ENCODE peak calls at places on chromosome 13, in eight cellular contexts. B is thoracic aorta, S is PC-3, F is tibial artery, A is cardiac muscle cell, Z is heart right ventricle, I is suprapubic skin, R is MM.1S. D is an unnamed sample.

GRCh38 chr13:111323549-111323948 is 3.1 kb downstream of the TEX29 start:
- DNase-seq in F (peak; percentile 19), S (no peak), B (no peak), A (no peak), Z (no peak), I (peak; percentile 53), R (no peak), D (no peak)

GRCh38 chr13:20415694-20416107 is 110.0 kb downstream of the CRYL1 start:
- DNase-seq in F (no peak), R (no peak), I (peak; percentile 57), B (no peak), S (no peak), A (no peak), Z (no peak), D (no peak)

GRCh38 chr13:43126420-43126819 is 103.0 kb downstream of the DNAJC15 start:
- DNase-seq in B (no peak), S (no peak), A (no peak), I (no peak), F (no peak), R (no peak), Z (no peak), D (no peak)

GRCh38 chr13:107421028-107421427 is 794.3 kb downstream of the LIG4 start:
- DNase-seq in A (peak; percentile 20), S (peak; percentile 4), F (no peak), R (no peak), B (no peak), I (no peak), Z (no peak), D (no peak)

GRCh38 chr13:113151745-113152707 is 6.4 kb upstream of the PROZ start:
- DNase-seq in R (peak; percentile 58), Z (no peak), A (peak; percentile 70), F (no peak), B (no peak), I (peak; percentile 74), S (peak; percentile 3), D (no peak)

GRCh38 chr13:114124921-114125320 is 7.5 kb downstream of the RASA3 start:
- DNase-seq in A (peak; percentile 59), Z (no peak), B (no peak), R (no peak), F (no peak), S (peak; percentile 55), I (no peak), D (no peak)

GRCh38 chr13:26482451-26483197 is 74.9 kb upstream of the WASF3 start:
- DNase-seq in A (peak; percentile 83), R (peak; percentile 75), F (no peak), S (peak; percentile 82), Z (peak; percentile 62), I (peak; percentile 85), B (peak; percentile 30), D (no peak)

GRCh38 chr13:100269837-100270236 is 180.9 kb downstream of the PCCA start:
- DNase-seq in A (peak; percentile 92), F (peak; percentile 73), I (no peak), Z (peak; percentile 67), B (peak; percentile 6), R (no peak), S (peak; percentile 27), D (peak; percentile 74)

GRCh38 chr13:30071890-30072817 is 221.7 kb upstream of the UBL3 start:
- DNase-seq in Z (no peak), S (peak; percentile 12), F (no peak), B (no peak), A (no peak), R (no peak), I (no peak), D (no peak)

GRCh38 chr13:102903659-102904407 is 58.0 kb downstream of the ERCC5 start:
- DNase-seq in Z (no peak), S (peak; percentile 56), F (no peak), I (no peak), R (no peak), A (peak; percentile 32), B (no peak), D (no peak)

GRCh38 chr13:34343413-34343812 is 525.5 kb downstream of the RFC3 start:
- DNase-seq in A (peak; percentile 59), Z (no peak), S (no peak), F (no peak), I (no peak), B (no peak), R (no peak), D (no peak)

GRCh38 chr13:101977475-101977874 is 424.4 kb downstream of the FGF14 start:
- DNase-seq in Z (no peak), R (no peak), I (no peak), S (no peak), B (no peak), A (no peak), F (no peak), D (no peak)

GRCh38 chr13:103224804-103225203 is 158.6 kb upstream of the SLC10A2 start:
- DNase-seq in S (no peak), F (no peak), I (no peak), B (no peak), R (no peak), A (no peak), Z (no peak), D (no peak)

GRCh38 chr13:20363604-20364003 is 131.5 kb upstream of the GJB6 start:
- DNase-seq in B (no peak), S (no peak), F (no peak), Z (no peak), A (peak; percentile 25), I (no peak), R (no peak), D (no peak)

GRCh38 chr13:25286969-25287961 is at the start of gene MTMR6:
- DNase-seq in I (peak; percentile 96), Z (peak; percentile 93), S (peak; percentile 82), B (peak; percentile 71), A (peak; percentile 91), R (peak; percentile 84), F (peak; percentile 95), D (peak; percentile 94)

GRCh38 chr13:75372517-75372916 is 109.5 kb downstream of the TBC1D4 start:
- DNase-seq in F (no peak), Z (peak; percentile 52), S (peak; percentile 64), R (peak; percentile 69), A (peak; percentile 72), I (no peak), B (no peak), D (no peak)

GRCh38 chr13:74136089-74136658 is 2.0 kb upstream of the KLF12 start:
- DNase-seq in B (no peak), Z (peak; percentile 33), S (peak; percentile 18), I (no peak), R (no peak), F (peak; percentile 67), A (peak; percentile 60), D (peak; percentile 31)

GRCh38 chr13:42047561-42048322 is 706 bp upstream of the DGKH start:
- DNase-seq in Z (peak; percentile 26), I (no peak), A (peak; percentile 79), R (no peak), F (peak; percentile 70), S (peak; percentile 66), B (no peak), D (peak; percentile 29)

GRCh38 chr13:60654405-60654804 is 257.4 kb downstream of the TDRD3 start:
- DNase-seq in B (no peak), I (no peak), Z (peak; percentile 23), F (no peak), A (peak; percentile 36), S (peak; percentile 60), R (no peak), D (peak; percentile 33)

GRCh38 chr13:77548594-77548993 is 13.1 kb downstream of the SCEL start:
- DNase-seq in A (no peak), B (no peak), Z (no peak), S (no peak), R (no peak), F (no peak), I (no peak), D (no peak)

GRCh38 chr13:59391696-59392095 is 772.0 kb downstream of the DIAPH3 start:
- DNase-seq in F (no peak), A (peak; percentile 89), Z (peak; percentile 85), R (peak; percentile 66), I (no peak), B (no peak), S (peak; percentile 62), D (no peak)

GRCh38 chr13:99322297-99323103 is 15.3 kb upstream of the GPR183 start:
- DNase-seq in R (no peak), I (no peak), B (no peak), S (peak; percentile 59), Z (no peak), F (no peak), A (peak; percentile 70), D (no peak)

GRCh38 chr13:53839461-53839860 is 810.8 kb downstream of the OLFM4 start:
- DNase-seq in B (no peak), I (no peak), F (no peak), R (no peak), Z (no peak), S (no peak), A (no peak), D (no peak)

GRCh38 chr13:38908574-38908973 is 82.1 kb downstream of the STOML3 start:
- DNase-seq in R (no peak), F (no peak), S (no peak), I (no peak), A (no peak), Z (no peak), B (no peak), D (no peak)

GRCh38 chr13:24224232-24224680 is 63.7 kb downstream of the SPATA13 start:
- DNase-seq in R (no peak), S (no peak), F (no peak), A (no peak), I (no peak), B (no peak), Z (no peak), D (no peak)
- H3K27ac ChIP-seq in R (no peak overlapping the region), S (no peak overlapping the region), F (no peak overlapping the region), A (no peak overlapping the region), I (no peak overlapping the region), B (no peak overlapping the region), Z (no peak overlapping the region), D (peak overlapping the region; percentile 69)

GRCh38 chr13:49214917-49215376 is 5.2 kb upstream of the MLNR start:
- DNase-seq in F (no peak), A (peak; percentile 44), B (no peak), S (peak; percentile 11), R (peak; percentile 54), I (no peak), Z (no peak), D (no peak)
- H3K4me3 ChIP-seq in F (no peak overlapping the region), A (no peak overlapping the region), B (no peak overlapping the region), S (no peak overlapping the region), R (no peak overlapping the region), I (no peak overlapping the region), Z (no peak overlapping the region), D (no peak overlapping the region)

GRCh38 chr13:108957369-108958012 is 328.1 kb downstream of the MYO16 start:
- DNase-seq in A (peak; percentile 70), S (peak; percentile 80), F (no peak), B (no peak), R (no peak), Z (no peak), I (no peak), D (no peak)
- TF ChIP-seq CTCF in A (no peak), S (no peak), F (no peak), B (no peak), R (no peak), Z (no peak), I (no peak), D (no peak)

DNA sequence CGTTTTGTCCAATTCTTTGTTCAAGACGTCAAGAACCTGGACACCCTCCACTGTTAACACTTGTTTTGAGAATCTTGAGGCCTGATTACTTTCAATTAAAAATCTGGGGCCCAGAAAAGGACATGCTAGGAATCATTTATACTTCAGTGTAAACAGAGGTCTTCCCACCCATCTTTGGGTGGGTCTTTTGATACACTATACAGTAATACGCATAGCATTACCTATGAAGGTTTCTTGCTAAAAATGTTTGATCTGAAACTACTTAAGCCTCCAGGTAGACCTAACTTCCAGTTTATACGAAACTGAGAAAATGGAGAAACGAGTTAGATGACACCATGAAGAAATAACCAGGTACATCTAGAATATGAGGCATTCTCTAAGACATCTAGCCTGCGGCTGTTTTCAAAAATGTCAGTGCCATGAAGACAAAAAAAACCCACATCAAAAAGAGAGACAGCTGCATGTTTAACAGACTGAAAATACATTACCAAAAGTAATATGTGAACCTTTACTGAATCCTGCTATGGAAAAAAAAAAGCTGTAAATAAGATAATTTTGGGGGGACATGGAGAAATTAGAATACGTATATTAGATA is 36.7 kb downstream of the TGDS start:
- DNase-seq in R (peak; percentile 75), F (no peak), Z (no peak), I (no peak), S (no peak), B (no peak), A (no peak), D (no peak)
- H3K27ac ChIP-seq in R (peak overlapping the region; percentile 0), F (no peak overlapping the region), Z (no peak overlapping the region), I (no peak overlapping the region), S (no peak overlapping the region), B (no peak overlapping the region), A (no peak overlapping the region), D (no peak overlapping the region)

D was measured in left ventricle myocardium inferior.